ENCODE peak calls at places on chromosomes 7 and 10, in four cellular contexts. M is HepG2, L is K562, B is GM12878. V is an unnamed sample.

GRCh38 chr7:135964254-135964653 is 12.9 kb downstream of the MTPN start:
- DNase-seq in M (no peak), L (no peak), B (no peak), V (no peak)

GRCh38 chr10:123771877-123772644 is 105.9 kb downstream of the GPR26 start:
- DNase-seq in M (no peak), L (no peak), B (no peak), V (no peak)

GRCh38 chr7:24717247-24717622 is 40.0 kb downstream of the GSDME start:
- DNase-seq in M (no peak), L (no peak), B (no peak), V (no peak)

GRCh38 chr7:28980504-28981281 is 22.6 kb upstream of the TRIL start:
- DNase-seq in M (no peak), L (no peak), B (no peak), V (no peak)

GRCh38 chr7:5279734-5280133 is 3.0 kb upstream of the SLC29A4 start:
- DNase-seq in M (no peak), L (no peak), B (no peak), V (no peak)

GRCh38 chr7:29797112-29797944 is 9.0 kb upstream of the WIPF3 start:
- DNase-seq in M (no peak), L (peak; percentile 34), B (no peak), V (no peak)

GRCh38 chr7:21999896-22000295 is 54.2 kb upstream of the CDCA7L start:
- DNase-seq in M (no peak), L (no peak), B (no peak), V (no peak)

GRCh38 chr10:12337407-12337806 is 11.9 kb upstream of the CAMK1D start:
- DNase-seq in M (no peak), L (no peak), B (no peak), V (no peak)

GRCh38 chr7:20541615-20542349 is 73.7 kb upstream of the ABCB5 start:
- DNase-seq in M (no peak), L (no peak), B (no peak), V (no peak)

GRCh38 chr7:149529136-149529718 is 31.6 kb upstream of the ZNF746 start:
- DNase-seq in M (no peak), L (peak; percentile 41), B (no peak), V (no peak)

GRCh38 chr10:44724415-44725174 is 186.5 kb upstream of the TMEM72 start:
- DNase-seq in M (no peak), L (no peak), B (peak; percentile 17), V (no peak)

GRCh38 chr10:119070395-119071165 is 10.0 kb downstream of the EIF3A start:
- DNase-seq in M (no peak), L (no peak), B (no peak), V (no peak)

GRCh38 chr10:45464958-45465567 is 91.0 kb downstream of the ALOX5 start:
- DNase-seq in M (peak; percentile 43), L (peak; percentile 90), B (peak; percentile 51), V (peak; percentile 81)

GRCh38 chr7:1569016-1569415 is 816 bp downstream of the PSMG3 start:
- DNase-seq in M (no peak), L (peak; percentile 74), B (no peak), V (no peak)

GRCh38 chr7:5497158-5498103 is 73.8 kb upstream of the TNRC18 start:
- DNase-seq in M (no peak), L (peak; percentile 81), B (no peak), V (no peak)

GRCh38 chr7:150855476-150856302 is 3.4 kb downstream of the AOC1 start:
- DNase-seq in M (no peak), L (no peak), B (no peak), V (no peak)

GRCh38 chr10:131946880-131947279 is 34.8 kb downstream of the BNIP3 start:
- DNase-seq in M (no peak), L (no peak), B (no peak), V (no peak)

GRCh38 chr7:1459930-1460756 is 873 bp upstream of the MICALL2 start:
- DNase-seq in M (no peak), L (peak; percentile 55), B (no peak), V (no peak)

GRCh38 chr7:26428571-26428970 is 136.9 kb downstream of the SNX10 start:
- DNase-seq in M (no peak), L (no peak), B (no peak), V (no peak)

DNA sequence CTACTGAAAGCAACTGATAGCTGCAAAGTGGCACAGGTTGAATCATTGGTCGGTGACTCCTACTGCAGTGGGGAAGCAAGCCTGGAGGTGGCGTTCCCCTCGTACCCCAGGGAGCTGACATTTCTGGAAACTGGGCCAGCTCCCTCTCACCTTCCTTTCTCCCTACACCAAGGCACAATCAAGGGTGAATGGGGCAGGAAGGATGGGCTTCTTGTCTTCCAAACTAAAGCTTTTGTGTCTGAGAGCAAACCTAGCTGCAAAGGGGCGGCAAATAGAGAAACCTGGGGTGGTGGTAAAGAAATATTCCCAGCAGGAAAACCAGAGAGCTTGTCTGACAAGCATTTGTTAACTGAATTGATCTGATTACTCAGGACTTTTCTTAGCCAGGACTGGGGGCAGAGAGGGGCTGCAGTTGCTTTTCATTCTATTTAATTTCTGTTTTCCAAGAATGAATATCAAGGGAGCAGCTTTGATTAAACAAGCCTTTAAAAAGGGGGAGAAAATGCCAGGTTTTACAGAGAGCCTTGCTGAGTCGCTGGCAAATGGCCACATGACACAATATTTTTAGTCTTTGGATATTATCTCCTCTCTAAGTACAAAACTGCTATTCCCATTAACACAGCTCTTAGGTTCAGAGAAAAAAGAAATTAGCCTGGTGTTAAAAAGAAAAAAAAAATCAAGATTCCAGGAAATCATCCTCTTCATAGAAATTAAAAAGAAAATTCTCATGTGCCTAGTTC is 27.8 kb downstream of the CDHR3 start:
- DNase-seq in M (no peak), L (peak; percentile 30), B (no peak), V (peak; percentile 68)
- TF ChIP-seq TCF7 in M (no peak), L (no peak), B (no peak), V (no peak)

DNA sequence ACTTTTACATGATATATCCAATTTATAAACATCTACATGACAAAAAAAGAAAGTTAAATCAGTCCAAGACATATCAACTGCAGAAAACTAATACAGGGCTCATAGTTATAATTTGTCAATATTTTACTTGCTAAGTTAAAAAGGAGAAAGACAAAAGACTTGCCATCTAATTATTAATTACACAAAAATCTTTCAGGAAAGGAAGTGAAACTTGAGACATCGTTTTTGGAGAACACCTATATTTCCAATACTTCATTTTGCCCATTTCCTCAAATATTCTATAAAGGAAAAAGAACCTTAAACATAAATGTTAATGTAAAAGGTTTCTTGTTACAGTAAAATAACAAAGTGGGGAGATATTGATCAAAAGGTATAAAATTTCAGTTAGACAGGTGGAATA is 148.7 kb downstream of the CACNA2D1 start:
- DNase-seq in M (no peak), L (no peak), B (no peak), V (no peak)
- TF ChIP-seq TCF7 in M (no peak), L (no peak), B (no peak), V (no peak)

GRCh38 chr7:152633072-152633471 is 42.9 kb downstream of the XRCC2 start:
- DNase-seq in M (no peak), L (no peak), B (no peak), V (no peak)
- TF ChIP-seq TCF7 in M (no peak), L (no peak), B (no peak), V (no peak)

GRCh38 chr7:141930211-141930610 is 14.0 kb downstream of the OR9A4 start:
- DNase-seq in M (no peak), L (no peak), B (no peak), V (no peak)

DNA sequence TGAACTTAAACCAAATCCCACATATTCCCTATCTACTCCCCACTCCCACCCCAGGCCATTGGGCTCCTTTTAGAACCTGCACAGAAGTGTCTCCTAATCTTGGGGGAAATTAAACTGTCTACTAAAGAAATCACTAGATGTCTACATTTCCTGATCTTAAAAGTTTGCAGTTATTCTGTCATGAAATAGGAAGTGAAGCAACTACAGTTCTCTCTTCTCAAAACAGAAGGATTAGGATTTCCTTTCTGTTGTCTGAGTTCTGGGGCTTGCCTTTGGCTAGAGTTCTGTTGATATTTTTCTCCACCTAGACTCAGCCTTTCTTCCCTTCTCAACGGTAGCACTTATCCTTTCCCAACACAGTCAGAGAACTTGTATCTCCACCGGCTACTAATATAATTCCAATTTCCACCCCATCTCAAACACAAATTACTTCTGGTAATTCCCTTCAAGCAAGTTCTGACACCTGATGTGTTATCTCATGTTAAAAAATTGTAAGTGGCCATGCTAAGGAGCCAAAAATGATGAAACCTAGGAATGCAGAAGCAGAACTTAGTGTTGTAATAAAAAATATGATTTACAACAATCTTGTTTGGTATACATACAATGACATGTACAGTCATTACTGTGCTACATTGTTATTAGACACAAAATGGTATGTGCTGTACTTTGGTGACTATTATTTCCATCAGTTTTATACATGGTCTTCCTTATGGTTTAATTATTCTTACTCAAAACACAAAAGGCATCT is 12.1 kb downstream of the OR9A4 start:
- DNase-seq in M (no peak), L (no peak), B (no peak), V (no peak)
- TF ChIP-seq TCF7 in M (no peak), L (no peak), B (no peak), V (no peak)

DNA sequence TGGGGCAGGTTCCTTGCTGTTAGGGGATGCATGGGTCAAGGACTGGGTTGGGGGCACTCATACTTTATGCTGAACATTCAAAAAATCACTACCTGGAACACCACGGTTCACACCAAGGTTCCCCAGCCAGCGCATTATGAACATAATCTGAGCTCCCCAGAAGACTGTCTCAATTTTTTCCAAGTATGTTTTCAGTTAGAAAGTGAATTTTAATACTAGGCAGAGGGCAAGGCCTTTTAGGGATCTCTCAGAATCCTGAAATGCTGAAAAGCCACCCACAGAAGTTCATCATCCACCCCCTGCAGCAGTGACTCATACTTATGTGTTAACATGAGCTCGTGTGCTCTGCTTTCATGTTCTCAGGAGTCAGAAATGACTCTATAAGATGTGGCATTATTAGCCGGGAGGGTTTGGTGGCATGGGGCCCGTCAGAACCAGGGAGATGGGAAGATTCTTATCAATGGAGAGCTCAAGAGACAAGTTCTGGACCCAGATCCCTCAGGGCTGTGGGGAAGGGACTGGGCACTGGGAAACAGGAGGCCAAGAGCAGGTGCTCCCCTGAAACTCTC is 185.2 kb upstream of the ITGB1 start:
- DNase-seq in M (peak; percentile 42), L (no peak), B (no peak), V (no peak)
- TF ChIP-seq TCF7 in M (no peak), L (no peak), B (no peak), V (no peak)

GRCh38 chr10:130357226-130357625 is 221.0 kb downstream of the GLRX3 start:
- DNase-seq in M (no peak), L (no peak), B (no peak), V (no peak)
- TF ChIP-seq TCF7 in M (no peak), L (no peak), B (no peak), V (no peak)

DNA sequence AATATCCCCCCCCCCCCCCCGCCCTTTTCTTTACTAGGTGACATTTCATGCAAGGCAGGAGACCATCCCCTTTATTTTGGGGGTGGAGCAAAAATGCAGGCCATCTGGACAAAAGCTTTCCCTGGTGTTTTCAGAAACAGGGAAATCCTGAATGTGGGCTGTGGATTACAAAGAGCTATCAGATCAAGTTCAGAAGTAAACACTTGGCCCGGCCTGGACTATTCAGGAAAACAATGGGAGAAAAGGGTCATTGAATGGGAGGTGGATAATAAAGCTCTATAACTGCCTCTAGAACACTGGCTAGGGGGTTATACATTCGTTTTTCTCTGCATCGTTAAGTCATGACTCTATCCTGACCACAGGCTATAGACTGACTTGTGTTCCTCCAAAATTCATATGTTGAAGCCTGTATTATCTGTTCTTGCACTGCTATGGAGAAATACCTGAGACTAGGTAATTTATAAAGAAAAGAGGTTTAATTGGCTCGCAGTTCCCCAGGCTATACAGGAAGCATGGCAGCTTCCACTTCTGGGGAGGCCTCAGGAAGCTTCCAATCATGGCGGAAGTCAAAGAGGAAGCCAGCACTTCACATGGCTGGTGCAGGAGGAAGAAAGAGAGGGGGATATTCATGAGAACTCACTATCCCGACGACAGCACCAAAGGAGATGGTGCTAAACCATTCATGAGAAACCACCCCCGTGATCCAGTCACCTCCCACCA is 84.1 kb upstream of the KDM7A start:
- DNase-seq in M (no peak), L (no peak), B (no peak), V (no peak)
- TF ChIP-seq TCF7 in M (no peak), L (no peak), B (no peak), V (no peak)